ENCODE peak calls at places on chromosomes 1 and 21, in seven cellular contexts. C, I, A, J, M, E and R are unnamed samples.

GRCh38 chr1:209199822-209200221 is 383.7 kb upstream of the CAMK1G start:
- DNase-seq in C (no peak), I (no peak), A (no peak), J (no peak), M (no peak), E (no peak), R (no peak)

GRCh38 chr1:63892632-63893395 is 119.0 kb downstream of the ROR1 start:
- DNase-seq in C (peak), I (no peak), A (peak), J (peak), M (no peak), E (no peak), R (peak)

GRCh38 chr1:48031676-48032075 is 34.5 kb upstream of the TRABD2B start:
- DNase-seq in C (no peak), I (no peak), A (no peak), J (no peak), M (no peak), E (no peak), R (no peak)

GRCh38 chr1:202954057-202954745 is 3.9 kb downstream of the ADIPOR1 start:
- DNase-seq in C (no peak), I (no peak), A (no peak), J (no peak), M (no peak), E (no peak), R (no peak)

GRCh38 chr1:174114788-174115448 is 44.4 kb upstream of the RABGAP1L start:
- DNase-seq in C (peak), I (peak), A (peak), J (peak), M (no peak), E (peak), R (peak)

GRCh38 chr1:64539279-64539678 is 69.3 kb downstream of the CACHD1 start:
- DNase-seq in C (no peak), I (no peak), A (no peak), J (no peak), M (no peak), E (no peak), R (no peak)

GRCh38 chr21:31974454-31974985 is 101.7 kb downstream of the HUNK start:
- DNase-seq in C (no peak), I (no peak), A (no peak), J (no peak), M (no peak), E (peak), R (no peak)

GRCh38 chr1:30588311-30589073 is 134.9 kb downstream of the MATN1 start:
- DNase-seq in C (no peak), I (no peak), A (no peak), J (no peak), M (no peak), E (no peak), R (no peak)

GRCh38 chr1:72284398-72285073 is 2.2 kb upstream of the NEGR1 start:
- DNase-seq in C (peak), I (peak), A (peak), J (peak), M (peak), E (peak), R (peak)

GRCh38 chr1:33155877-33156538 is 25.8 kb downstream of the TRIM62 start:
- DNase-seq in C (no peak), I (no peak), A (no peak), J (no peak), M (no peak), E (no peak), R (no peak)

GRCh38 chr21:33325222-33326067 is 675 bp downstream of the IFNAR1 start:
- DNase-seq in C (peak), I (peak), A (peak), J (peak), M (peak), E (peak), R (peak)

GRCh38 chr1:107874221-107874620 is 90.8 kb downstream of the VAV3 start:
- DNase-seq in C (no peak), I (no peak), A (no peak), J (no peak), M (no peak), E (no peak), R (no peak)

GRCh38 chr1:51236548-51237312 is 657 bp downstream of the RNF11 start:
- DNase-seq in C (peak), I (peak), A (peak), J (peak), M (no peak), E (peak), R (peak)